ENCODE peak calls at places on chromosomes 4 and X, in six cellular contexts. Y, V, I, U, G and D are unnamed samples. For H3K9me3, the result is how much of the 10 kb centered on the place peaks cover.

GRCh38 chrX:150429577-150429976 is 66.5 kb downstream of the MAMLD1 start:
- DNase-seq in Y (no peak), V (no peak), I (peak), U (peak), G (no peak), D (no peak)

GRCh38 chr4:146975535-146975934 is 29.9 kb upstream of the TTC29 start:
- DNase-seq in Y (no peak), V (no peak), I (no peak), U (no peak), G (no peak), D (no peak)

GRCh38 chrX:72634321-72634720 is 61.7 kb upstream of the HDAC8 start:
- DNase-seq in Y (no peak), V (no peak), I (no peak), U (peak), G (no peak), D (no peak)

GRCh38 chr4:182369211-182369610 is 126.0 kb downstream of the TENM3 start:
- DNase-seq in Y (no peak), V (no peak), I (peak), U (peak), G (no peak), D (no peak)

GRCh38 chr4:53431052-53431451 is 53.6 kb downstream of the FIP1L1 start:
- DNase-seq in Y (no peak), V (no peak), I (no peak), U (no peak), G (no peak), D (no peak)

GRCh38 chrX:1453390-1453783 is 678 bp upstream of the ASMTL start:
- DNase-seq in Y (peak), V (no peak), I (no peak), U (no peak), G (no peak), D (no peak)

GRCh38 chr4:180058731-180059215 is 2184.4 kb upstream of the TENM3 start:
- DNase-seq in Y (peak), V (peak), I (peak), U (peak), G (no peak), D (peak)

GRCh38 chr4:40553995-40554394 is 75.7 kb downstream of the RBM47 start:
- DNase-seq in Y (no peak), V (no peak), I (no peak), U (no peak), G (no peak), D (peak)

GRCh38 chr4:26388671-26389070 is 67.9 kb downstream of the RBPJ start:
- DNase-seq in Y (no peak), V (no peak), I (peak), U (no peak), G (no peak), D (no peak)

DNA sequence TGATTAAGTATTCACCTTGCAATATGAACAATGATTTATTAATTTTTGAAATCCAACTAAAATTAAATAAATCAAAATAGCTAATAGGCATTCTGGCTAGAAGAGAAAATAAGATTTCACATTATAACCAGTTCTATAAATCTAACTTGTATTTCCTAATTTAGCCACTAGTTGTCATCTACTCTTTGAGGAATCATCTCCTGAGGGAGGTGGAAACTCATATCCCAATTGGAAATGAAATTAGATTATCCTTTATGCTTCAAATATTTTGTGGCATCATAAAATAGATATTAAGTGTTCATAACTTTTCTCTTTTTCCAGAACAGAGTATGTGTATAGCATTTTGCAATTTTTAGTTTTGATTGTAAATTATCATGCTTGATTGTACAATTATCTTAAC is 558.5 kb upstream of the DIAPH2 start:
- DNase-seq in Y (no peak), V (no peak), I (no peak), U (no peak), G (no peak), D (no peak)
- TF ChIP-seq CTCF in Y (no peak), V (no peak), I (peak), U (no peak), G (peak), D (no peak)

GRCh38 chr4:142660728-142661127 is 185.4 kb downstream of the INPP4B start:
- DNase-seq in Y (no peak), V (no peak), I (no peak), U (no peak), G (no peak), D (no peak)

DNA sequence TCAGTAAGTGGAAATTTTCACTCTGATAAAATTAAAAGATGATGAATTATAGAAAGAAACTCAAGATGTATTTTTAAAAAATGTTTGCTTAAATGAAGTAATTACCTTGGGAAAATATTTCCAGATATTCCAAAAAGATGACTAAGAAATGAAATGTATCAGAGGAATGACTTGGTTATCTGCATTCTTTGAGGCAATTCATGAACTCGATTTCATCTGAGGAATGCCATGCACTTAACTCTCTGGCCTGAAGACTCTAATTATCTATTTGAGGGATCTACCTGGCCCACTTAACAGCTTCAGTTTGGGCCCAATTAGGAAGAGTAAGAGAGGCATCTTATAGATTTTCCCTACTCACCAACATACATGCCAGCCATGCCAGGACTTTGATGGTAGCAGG is 182.3 kb downstream of the INPP4B start:
- DNase-seq in Y (no peak), V (no peak), I (peak), U (no peak), G (no peak), D (peak)
- H3K9me3 ChIP-seq in Y (under half), V (under half), I (under half), U (under half), G (under half), D (under half)

GRCh38 chr4:111449657-111450056 is 695.6 kb upstream of the FAM241A start:
- DNase-seq in Y (no peak), V (no peak), I (peak), U (peak), G (no peak), D (no peak)
- H3K4me2 ChIP-seq in Y (no peak), V (no peak), I (no peak), U (no peak), G (no peak), D (no peak)

GRCh38 chr4:91734682-91735081 is 569.1 kb upstream of the GRID2 start:
- DNase-seq in Y (no peak), V (no peak), I (no peak), U (no peak), G (no peak), D (no peak)
- TF ChIP-seq CTCF in Y (no peak), V (peak), I (no peak), U (no peak), G (no peak), D (no peak)

GRCh38 chr4:19512086-19512485 is 739.6 kb upstream of the SLIT2 start:
- DNase-seq in Y (no peak), V (peak), I (no peak), U (no peak), G (no peak), D (no peak)

GRCh38 chr4:19508442-19508841 is 743.3 kb upstream of the SLIT2 start:
- DNase-seq in Y (no peak), V (no peak), I (no peak), U (no peak), G (no peak), D (peak)
- H3K9me3 ChIP-seq in Y (under half), V (under half), I (under half), U (under half), G (under half), D (under half)

GRCh38 chrX:68851082-68851481 is 22.3 kb downstream of the EFNB1 start:
- DNase-seq in Y (no peak), V (no peak), I (no peak), U (no peak), G (no peak), D (peak)

GRCh38 chrX:68852046-68852445 is 23.2 kb downstream of the EFNB1 start:
- DNase-seq in Y (no peak), V (no peak), I (no peak), U (no peak), G (no peak), D (peak)

GRCh38 chrX:68848189-68848940 is 19.5 kb downstream of the EFNB1 start:
- DNase-seq in Y (no peak), V (no peak), I (no peak), U (no peak), G (no peak), D (peak)

DNA sequence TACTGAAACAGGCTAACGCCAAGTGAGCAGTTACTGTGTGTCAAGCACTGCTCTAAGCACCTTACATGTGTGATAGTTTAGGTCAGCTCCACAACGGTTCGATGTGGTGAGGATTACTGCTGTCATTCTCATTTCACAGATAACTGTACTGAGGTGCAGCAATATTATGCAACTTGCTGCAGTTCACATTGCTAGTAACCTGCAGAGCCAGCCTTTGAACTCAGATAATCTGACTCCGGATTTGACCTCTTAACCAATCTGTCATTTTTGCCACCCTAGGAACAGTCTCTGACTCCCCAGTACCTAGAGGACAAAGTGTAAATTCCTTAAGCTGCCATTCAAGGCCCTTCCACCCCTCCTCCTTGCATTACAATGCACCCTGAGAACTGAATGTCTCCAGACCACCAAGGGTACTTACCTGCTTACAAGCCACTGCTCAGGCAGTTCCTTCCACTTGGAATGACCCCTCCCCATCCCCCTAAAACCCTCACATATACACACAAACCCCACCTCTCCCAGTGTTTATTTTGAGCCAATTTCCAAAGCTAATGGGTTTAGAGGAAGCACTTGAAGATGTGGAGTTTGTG is 24.9 kb downstream of the EFNB1 start:
- DNase-seq in Y (no peak), V (no peak), I (no peak), U (no peak), G (no peak), D (no peak)
- H3K4me2 ChIP-seq in Y (no peak), V (no peak), I (no peak), U (no peak), G (no peak), D (no peak)

GRCh38 chr4:185224597-185224996 is 15.2 kb downstream of the SNX25 start:
- DNase-seq in Y (no peak), V (no peak), I (no peak), U (no peak), G (no peak), D (no peak)
- TF ChIP-seq CTCF in Y (no peak), V (no peak), I (no peak), U (no peak), G (peak), D (peak)

GRCh38 chrX:62839596-62839995 is 511.5 kb downstream of the SPIN4 start:
- DNase-seq in Y (no peak), V (no peak), I (no peak), U (no peak), G (no peak), D (no peak)
- H3K9me3 ChIP-seq in Y (under half), V (under half), I (under half), U (under half), G (under half), D (under half)

GRCh38 chr4:8078610-8079015 is 80.0 kb downstream of the ABLIM2 start:
- DNase-seq in Y (no peak), V (no peak), I (no peak), U (no peak), G (no peak), D (peak)
- H3K4me2 ChIP-seq in Y (no peak), V (no peak), I (no peak), U (no peak), G (no peak), D (no peak)

GRCh38 chr4:184067931-184068554 is 149.6 kb downstream of the ENPP6 start:
- DNase-seq in Y (no peak), V (no peak), I (no peak), U (no peak), G (no peak), D (no peak)
- TF ChIP-seq CTCF in Y (no peak), V (no peak), I (no peak), U (no peak), G (no peak), D (no peak)